ENCODE peak calls at places on chromosomes 4 and X, in seven cellular contexts. C is pancreas, P is left lung, U is suprapubic skin, E is GM23248, F is K562, Q is stomach. Y is an unnamed sample. For H3K4me1 and H3K36me3, the result is how much of the 10 kb centered on the place peaks cover.

GRCh38 chr4:116926631-116927295 is 158.6 kb downstream of the TRAM1L1 start:
- DNase-seq in P (no peak), E (no peak), C (no peak), F (no peak), U (no peak), Q (no peak), Y (no peak)

GRCh38 chrX:18410038-18410437 is 15.4 kb upstream of the CDKL5 start:
- DNase-seq in F (no peak), P (no peak), C (peak), E (peak), U (no peak), Q (no peak), Y (no peak)

GRCh38 chr4:5751073-5751917 is 40.3 kb downstream of the EVC start:
- DNase-seq in C (no peak), P (peak), U (no peak), Q (no peak), E (peak), F (no peak), Y (no peak)

GRCh38 chr4:124028172-124028571 is 631.6 kb downstream of the SPRY1 start:
- DNase-seq in E (no peak), U (no peak), F (no peak), P (no peak), Q (no peak), C (no peak), Y (no peak)

GRCh38 chr4:41207330-41207831 is 7.0 kb downstream of the APBB2 start:
- DNase-seq in F (no peak), P (no peak), Q (no peak), C (no peak), U (no peak), E (peak), Y (no peak)

GRCh38 chrX:2388669-2389068 is 112.1 kb downstream of the DHRSX start:
- DNase-seq in F (no peak), C (no peak), P (no peak), E (no peak), Q (no peak), U (no peak), Y (no peak)

GRCh38 chrX:17025903-17026302 is 79.4 kb downstream of the REPS2 start:
- DNase-seq in Q (no peak), P (no peak), E (no peak), F (no peak), C (no peak), U (no peak), Y (no peak)

GRCh38 chr4:15149234-15149841 is 147.1 kb downstream of the CPEB2 start:
- DNase-seq in F (no peak), U (no peak), C (no peak), P (no peak), Q (no peak), E (peak), Y (no peak)

GRCh38 chr4:113256946-113257345 is 207.5 kb downstream of the ANK2 start:
- DNase-seq in C (no peak), E (peak), U (no peak), Q (no peak), F (no peak), P (no peak), Y (no peak)

GRCh38 chrX:138128025-138128671 is 562.2 kb downstream of the ZIC3 start:
- DNase-seq in F (peak), C (no peak), Q (no peak), P (no peak), U (no peak), E (peak), Y (peak)

GRCh38 chr4:104093247-104093646 is 373.5 kb upstream of the TACR3 start:
- DNase-seq in C (no peak), Q (no peak), U (no peak), E (no peak), P (no peak), F (no peak), Y (no peak)

GRCh38 chr4:113476800-113477199 is 284.7 kb downstream of the CAMK2D start:
- DNase-seq in C (no peak), P (no peak), U (no peak), Q (no peak), E (peak), F (no peak), Y (no peak)

GRCh38 chr4:102503301-102503746 is 2.2 kb downstream of the NFKB1 start:
- DNase-seq in F (no peak), C (no peak), U (no peak), Q (no peak), E (no peak), P (no peak), Y (no peak)

GRCh38 chrX:110403839-110404238 is 45.2 kb downstream of the RTL9 start:
- DNase-seq in U (no peak), C (no peak), P (no peak), E (peak), F (no peak), Q (no peak), Y (no peak)

GRCh38 chr4:38856524-38857337 is at the start of gene TLR6:
- DNase-seq in P (no peak), U (no peak), F (peak), Q (peak), E (peak), C (peak), Y (peak)

GRCh38 chr4:158172558-158173258 is at the start of gene GASK1B:
- DNase-seq in U (no peak), F (no peak), P (no peak), Q (no peak), C (peak), E (peak), Y (no peak)

GRCh38 chr4:85909851-85910250 is 434.9 kb downstream of the ARHGAP24 start:
- DNase-seq in E (no peak), P (no peak), U (no peak), Q (peak), F (no peak), C (peak), Y (peak)

GRCh38 chr4:105619193-105619931 is 66.9 kb downstream of the ARHGEF38 start:
- DNase-seq in P (peak), Q (peak), E (no peak), U (peak), F (no peak), C (peak), Y (peak)

GRCh38 chrX:118272237-118272636 is 73.7 kb upstream of the WDR44 start:
- DNase-seq in Q (no peak), C (no peak), P (no peak), U (no peak), E (peak), F (no peak), Y (no peak)

DNA sequence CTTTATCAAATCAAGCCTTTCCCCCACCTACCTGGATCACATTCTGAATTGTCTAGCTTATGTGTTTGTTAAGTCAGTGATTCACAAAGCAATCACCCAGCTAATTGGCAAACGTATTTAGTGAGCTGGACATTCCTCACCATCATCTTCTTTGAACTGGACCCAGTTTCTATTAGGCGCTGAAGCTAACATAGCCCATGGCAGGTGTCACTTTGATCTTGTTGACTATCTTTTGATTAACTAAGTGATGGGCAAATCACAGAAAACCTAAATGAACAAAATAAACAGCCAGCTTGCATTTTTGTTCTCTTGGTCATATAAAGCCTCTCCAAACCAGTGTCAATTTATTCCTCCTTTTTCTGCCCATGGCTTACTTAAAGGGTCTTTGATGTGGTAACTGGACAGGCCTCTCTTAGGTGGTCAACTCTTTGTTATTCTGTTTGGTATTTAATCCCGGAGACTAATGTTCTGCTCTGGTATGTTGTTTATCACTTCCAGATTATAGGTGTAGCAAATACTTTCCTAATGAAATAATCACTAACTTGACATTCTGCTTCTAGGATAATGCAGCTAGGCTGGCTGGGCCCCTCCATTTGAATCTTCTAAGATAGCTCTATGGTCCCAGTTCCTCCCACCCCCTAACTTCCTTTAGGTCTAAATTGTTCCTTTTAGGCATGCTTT is 105.3 kb upstream of the SMIM10 start:
- DNase-seq in F (no peak), P (no peak), C (no peak), E (no peak), U (no peak), Q (no peak), Y (no peak)
- H3K27ac ChIP-seq in F (no peak), P (no peak), C (no peak), E (no peak), U (no peak), Q (no peak), Y (no peak)

GRCh38 chr4:153510252-153511001 is 44.3 kb downstream of the TMEM131L start:
- DNase-seq in P (no peak), C (no peak), F (no peak), Q (no peak), E (no peak), U (no peak), Y (no peak)
- H3K4me1 ChIP-seq in P (under half), C (under half), F (under half), Q (half or more), E (under half), U (under half), Y (under half)

DNA sequence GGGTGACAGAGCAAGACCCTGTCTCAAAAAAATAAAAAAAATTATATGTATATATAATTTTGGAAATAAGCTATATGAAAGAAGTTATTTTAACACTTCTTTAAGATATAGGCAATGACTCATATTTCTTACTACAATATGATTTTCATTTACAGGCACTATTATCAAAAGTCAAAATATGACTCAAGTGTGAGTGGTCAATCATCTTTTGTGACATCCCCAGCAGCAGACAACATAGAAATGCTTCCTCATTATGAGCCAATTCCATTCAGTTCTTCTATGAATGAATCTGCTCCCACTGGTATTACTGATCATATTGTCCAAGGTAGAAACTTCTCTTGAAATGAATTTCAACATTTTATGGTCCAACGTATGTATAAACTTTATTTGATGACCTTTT is 20.8 kb downstream of the OCIAD1 start:
- DNase-seq in C (no peak), P (no peak), U (no peak), Q (no peak), E (no peak), F (no peak), Y (no peak)
- H3K36me3 ChIP-seq in C (under half), P (half or more), U (under half), Q (half or more), E (under half), F (half or more), Y (half or more)

DNA sequence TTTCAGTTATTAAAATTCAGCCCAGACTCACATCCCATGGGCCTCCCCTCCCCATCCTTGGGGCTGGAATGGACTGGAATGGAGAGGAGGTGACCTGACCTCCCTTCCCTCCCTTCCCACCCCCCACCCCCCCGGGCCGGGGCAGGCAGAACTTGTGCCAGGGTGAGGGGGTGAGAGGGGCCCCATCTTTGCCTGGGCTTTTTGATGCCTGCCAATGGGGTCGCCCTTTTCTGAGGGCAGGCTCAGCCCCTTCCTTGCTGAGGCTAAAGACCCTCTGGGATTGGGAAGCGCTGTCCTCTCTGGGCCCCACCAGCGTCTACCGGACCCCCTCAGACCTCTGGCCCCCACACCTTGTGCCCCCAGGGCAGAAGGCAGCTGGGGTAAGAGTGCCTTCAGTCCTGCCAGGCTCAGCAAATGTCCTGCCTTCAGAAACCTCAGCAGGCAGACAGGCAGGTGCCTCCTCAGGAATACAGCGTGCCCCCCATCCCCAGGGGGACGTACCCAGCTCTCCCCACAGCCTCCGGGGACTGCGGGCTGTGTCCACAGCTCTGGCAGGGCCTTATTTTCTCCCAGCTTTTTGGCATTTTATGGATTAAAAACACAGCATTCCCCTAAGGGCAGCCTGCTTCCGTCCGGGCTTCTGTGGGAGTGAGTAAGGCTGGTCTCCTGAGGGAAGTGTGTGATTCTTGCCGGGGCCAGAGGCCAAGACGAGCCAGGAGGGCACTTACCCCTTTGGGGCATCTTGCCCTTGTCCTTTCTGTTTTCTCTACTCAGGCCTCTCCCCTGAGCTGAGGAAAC is 12.6 kb upstream of the CCNQ start:
- DNase-seq in P (no peak), F (no peak), Q (no peak), C (no peak), U (peak), E (peak), Y (no peak)
- H3K27ac ChIP-seq in P (no peak), F (no peak), Q (no peak), C (no peak), U (no peak), E (no peak), Y (no peak)

GRCh38 chr4:140091305-140091704 is 62.7 kb downstream of the MAML3 start:
- DNase-seq in P (no peak), U (no peak), E (peak), F (no peak), Q (no peak), C (no peak), Y (no peak)
- H3K4me1 ChIP-seq in P (under half), U (under half), E (under half), F (under half), Q (half or more), C (under half), Y (under half)

GRCh38 chr4:84718699-84719098 is 135.8 kb downstream of the CDS1 start:
- DNase-seq in Q (no peak), P (no peak), F (no peak), C (no peak), E (no peak), U (no peak), Y (no peak)
- H3K36me3 ChIP-seq in Q (half or more), P (half or more), F (under half), C (under half), E (under half), U (half or more), Y (half or more)

GRCh38 chr4:118742050-118742449 is 56.9 kb downstream of the METTL14 start:
- DNase-seq in E (peak), P (no peak), F (no peak), Q (no peak), U (no peak), C (no peak), Y (no peak)

GRCh38 chr4:118746251-118746919 is 61.2 kb downstream of the METTL14 start:
- DNase-seq in F (no peak), U (no peak), Q (no peak), E (no peak), P (no peak), C (no peak), Y (no peak)

GRCh38 chr4:118745357-118745756 is 60.2 kb downstream of the METTL14 start:
- DNase-seq in F (no peak), Q (no peak), E (no peak), U (no peak), C (no peak), P (no peak), Y (no peak)

GRCh38 chr4:118741456-118741855 is 56.3 kb downstream of the METTL14 start:
- DNase-seq in U (no peak), F (no peak), E (peak), Q (no peak), C (no peak), P (no peak), Y (no peak)

DNA sequence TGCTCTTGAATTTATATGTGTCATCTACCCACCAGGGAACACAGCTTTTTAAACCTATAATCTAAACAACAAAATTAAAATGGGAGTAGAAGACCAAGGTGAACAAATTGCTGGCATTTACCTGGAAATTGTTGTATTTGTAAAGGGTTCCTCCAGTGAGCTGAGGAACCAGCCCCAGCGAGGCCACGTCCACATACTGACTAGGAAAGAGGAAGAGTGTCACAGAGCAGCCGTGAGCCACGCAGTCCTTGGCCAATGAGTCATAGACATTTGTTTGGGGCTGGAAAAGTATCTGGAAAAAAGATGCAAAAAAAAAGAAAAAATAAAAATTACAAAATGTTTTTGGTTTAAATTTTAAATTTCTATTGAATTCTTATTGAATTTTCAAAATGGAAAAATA is 58.7 kb downstream of the METTL14 start:
- DNase-seq in U (no peak), E (peak), C (no peak), P (peak), F (no peak), Q (no peak), Y (no peak)
- H3K27ac ChIP-seq in U (no peak), E (peak), C (no peak), P (no peak), F (no peak), Q (no peak), Y (peak)

GRCh38 chrX:123876844-123877243 is 17.0 kb downstream of the XIAP start:
- DNase-seq in E (no peak), C (no peak), U (no peak), Q (no peak), F (no peak), P (no peak), Y (no peak)
- H3K4me1 ChIP-seq in E (under half), C (under half), U (under half), Q (under half), F (under half), P (under half), Y (under half)

GRCh38 chr4:2734618-2735017 is 21.5 kb downstream of the TNIP2 start:
- DNase-seq in U (no peak), C (no peak), P (no peak), Q (no peak), F (no peak), E (no peak), Y (no peak)

GRCh38 chr4:2732526-2732925 is 23.6 kb downstream of the TNIP2 start:
- DNase-seq in F (no peak), Q (no peak), C (no peak), E (no peak), P (peak), U (no peak), Y (no peak)

GRCh38 chr4:2733001-2733843 is 22.9 kb downstream of the TNIP2 start:
- DNase-seq in U (no peak), Q (no peak), F (no peak), E (no peak), P (peak), C (no peak), Y (no peak)

GRCh38 chr4:2733844-2734574 is 22.1 kb downstream of the TNIP2 start:
- DNase-seq in Q (no peak), C (no peak), F (no peak), E (no peak), P (no peak), U (no peak), Y (no peak)

DNA sequence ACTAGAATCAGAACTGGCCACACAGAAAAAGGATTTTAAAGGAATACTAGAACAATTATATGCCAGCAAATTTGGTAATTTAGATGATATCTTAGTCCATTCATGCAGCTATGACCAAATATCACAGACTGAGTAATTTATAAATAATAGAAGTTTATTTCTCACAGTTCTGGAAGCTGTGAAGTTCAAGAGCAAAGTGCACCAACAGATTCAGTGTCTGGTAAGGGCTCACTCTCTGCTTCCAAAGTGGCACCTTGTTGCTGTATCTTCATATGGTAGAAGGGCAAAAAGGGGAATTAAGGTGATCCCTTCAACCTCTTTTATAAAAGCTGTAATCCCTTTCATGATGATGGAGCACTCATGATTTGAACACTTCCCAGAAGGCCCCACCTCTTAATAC is 20.3 kb downstream of the TNIP2 start:
- DNase-seq in Q (no peak), U (no peak), E (no peak), P (no peak), F (no peak), C (no peak), Y (no peak)
- H3K36me3 ChIP-seq in Q (under half), U (under half), E (under half), P (under half), F (under half), C (under half), Y (under half)

GRCh38 chr4:68347845-68348244 is 2.0 kb downstream of the YTHDC1 start:
- DNase-seq in F (no peak), P (no peak), U (no peak), C (no peak), E (no peak), Q (no peak), Y (no peak)

GRCh38 chr4:68346461-68346860 is 3.4 kb downstream of the YTHDC1 start:
- DNase-seq in U (no peak), P (no peak), F (no peak), E (peak), Q (no peak), C (no peak), Y (no peak)

GRCh38 chr4:68342139-68342538 is 7.8 kb downstream of the YTHDC1 start:
- DNase-seq in C (peak), Q (no peak), U (no peak), P (no peak), F (no peak), E (peak), Y (peak)

GRCh38 chr4:68344049-68344448 is 5.8 kb downstream of the YTHDC1 start:
- DNase-seq in F (no peak), E (no peak), U (no peak), P (no peak), C (no peak), Q (no peak), Y (no peak)

DNA sequence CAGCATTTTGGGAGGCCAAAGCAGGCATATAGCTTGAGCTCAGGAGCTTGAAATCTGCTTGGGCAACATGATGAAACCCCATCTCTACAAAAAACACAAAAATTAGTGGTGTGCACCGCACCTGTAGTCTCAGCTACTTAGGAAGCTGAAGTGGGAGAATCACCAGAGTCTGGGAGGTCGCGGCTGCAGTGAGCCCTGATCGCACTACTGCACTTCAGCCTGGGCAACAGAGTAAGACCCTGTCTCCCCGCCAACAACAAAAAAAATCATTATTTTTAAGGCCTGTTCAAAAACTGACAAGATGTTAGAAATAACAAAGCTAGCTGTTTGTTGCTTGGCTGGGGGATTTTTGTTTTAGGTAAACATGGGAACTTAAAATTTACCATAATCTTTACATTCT is 5.1 kb downstream of the YTHDC1 start:
- DNase-seq in C (no peak), U (no peak), E (no peak), Q (no peak), P (peak), F (no peak), Y (no peak)
- H3K27ac ChIP-seq in C (no peak), U (no peak), E (no peak), Q (no peak), P (no peak), F (no peak), Y (no peak)